ENCODE peak calls at places on chromosomes 16 and 17, in four cellular contexts. G, V, E and M are unnamed samples.

GRCh38 chr17:56034120-56034757 is 119.0 kb upstream of the ANKFN1 start:
- DNase-seq in G (no peak), V (no peak), E (no peak), M (no peak)

GRCh38 chr16:79269211-79269863 is 331.2 kb downstream of the MAF start:
- DNase-seq in G (no peak), V (no peak), E (no peak), M (peak)

GRCh38 chr16:57277586-57277985 is 6.9 kb downstream of the PLLP start:
- DNase-seq in G (no peak), V (peak), E (no peak), M (no peak)

GRCh38 chr17:36183001-36183810 is 6.8 kb upstream of the TBC1D3B start:
- DNase-seq in G (peak), V (peak), E (peak), M (no peak)

GRCh38 chr17:43880420-43880991 is 26.8 kb downstream of the MPP2 start:
- DNase-seq in G (peak), V (peak), E (peak), M (no peak)

GRCh38 chr17:16456770-16457316 is 35.1 kb downstream of the LRRC75A start:
- DNase-seq in G (peak), V (no peak), E (no peak), M (no peak)

GRCh38 chr17:8022358-8023038 is 16.4 kb upstream of the ALOX15B start:
- DNase-seq in G (no peak), V (no peak), E (no peak), M (no peak)

GRCh38 chr16:72300892-72301291 is 128.9 kb upstream of the PMFBP1 start:
- DNase-seq in G (peak), V (no peak), E (no peak), M (no peak)

GRCh38 chr16:5582529-5582928 is 484.9 kb upstream of the EEF2KMT start:
- DNase-seq in G (no peak), V (no peak), E (no peak), M (no peak)

GRCh38 chr17:59706900-59707181 is 389 bp downstream of the PTRH2 start:
- DNase-seq in G (no peak), V (no peak), E (no peak), M (no peak)

GRCh38 chr16:21626659-21627277 is 25.6 kb downstream of the IGSF6 start:
- DNase-seq in G (peak), V (no peak), E (peak), M (no peak)

GRCh38 chr17:44559288-44560249 is 2.3 kb downstream of the FZD2 start:
- DNase-seq in G (no peak), V (no peak), E (no peak), M (no peak)

GRCh38 chr16:3509470-3509928 is 8.7 kb downstream of the CLUAP1 start:
- DNase-seq in G (no peak), V (no peak), E (no peak), M (peak)

GRCh38 chr17:80414508-80414802 is 512 bp upstream of the ENDOV start:
- DNase-seq in G (no peak), V (peak), E (peak), M (no peak)

GRCh38 chr17:18258356-18259038 is at the start of gene FLII:
- DNase-seq in G (peak), V (peak), E (peak), M (no peak)

GRCh38 chr16:28935333-28935732 is 3.6 kb downstream of the CD19 start:
- DNase-seq in G (no peak), V (no peak), E (no peak), M (no peak)

GRCh38 chr17:74853669-74854068 is 6.0 kb downstream of the GRIN2C start:
- DNase-seq in G (no peak), V (no peak), E (no peak), M (no peak)

GRCh38 chr16:72972878-72973571 is 74.9 kb downstream of the ZFHX3 start:
- DNase-seq in G (no peak), V (no peak), E (no peak), M (no peak)

GRCh38 chr16:88901718-88902337 is 35.4 kb upstream of the PABPN1L start:
- DNase-seq in G (no peak), V (no peak), E (no peak), M (no peak)

GRCh38 chr16:66344533-66345145 is 21.9 kb upstream of the CDH5 start:
- DNase-seq in G (no peak), V (peak), E (peak), M (no peak)

GRCh38 chr17:81961087-81961514 is at the start of gene NOTUM:
- DNase-seq in G (peak), V (peak), E (peak), M (no peak)

GRCh38 chr17:47934856-47935255 is 6.5 kb upstream of the PNPO start:
- DNase-seq in G (no peak), V (no peak), E (no peak), M (no peak)

GRCh38 chr16:53549970-53550406 is 47.0 kb upstream of the AKTIP start:
- DNase-seq in G (peak), V (peak), E (peak), M (peak)

GRCh38 chr17:77750427-77751043 is 208.0 kb upstream of the TNRC6C start:
- DNase-seq in G (no peak), V (no peak), E (no peak), M (no peak)

GRCh38 chr16:89167425-89167941 is 4.1 kb upstream of the CDH15 start:
- DNase-seq in G (peak), V (peak), E (peak), M (peak)

GRCh38 chr16:78140818-78141466 is 41.5 kb downstream of the WWOX start:
- DNase-seq in G (no peak), V (no peak), E (peak), M (no peak)

GRCh38 chr16:3115011-3115410 is 2.6 kb downstream of the ZNF205 start:
- DNase-seq in G (no peak), V (no peak), E (no peak), M (no peak)

GRCh38 chr17:45016237-45016636 is 35.2 kb downstream of the DCAKD start:
- DNase-seq in G (no peak), V (no peak), E (no peak), M (no peak)

GRCh38 chr16:84360170-84360569 is 8.2 kb upstream of the ATP2C2 start:
- DNase-seq in G (no peak), V (no peak), E (no peak), M (no peak)

GRCh38 chr17:8204761-8205555 is 5.4 kb downstream of the AURKB start:
- DNase-seq in G (no peak), V (no peak), E (no peak), M (no peak)

GRCh38 chr16:86868746-86869145 is 290.4 kb downstream of the FOXL1 start:
- DNase-seq in G (no peak), V (no peak), E (no peak), M (no peak)

GRCh38 chr17:40290629-40291296 is 3.1 kb downstream of the CDC6 start:
- DNase-seq in G (peak), V (no peak), E (peak), M (no peak)

GRCh38 chr16:49795513-49795912 is 60.4 kb downstream of the ZNF423 start:
- DNase-seq in G (no peak), V (no peak), E (no peak), M (no peak)

DNA sequence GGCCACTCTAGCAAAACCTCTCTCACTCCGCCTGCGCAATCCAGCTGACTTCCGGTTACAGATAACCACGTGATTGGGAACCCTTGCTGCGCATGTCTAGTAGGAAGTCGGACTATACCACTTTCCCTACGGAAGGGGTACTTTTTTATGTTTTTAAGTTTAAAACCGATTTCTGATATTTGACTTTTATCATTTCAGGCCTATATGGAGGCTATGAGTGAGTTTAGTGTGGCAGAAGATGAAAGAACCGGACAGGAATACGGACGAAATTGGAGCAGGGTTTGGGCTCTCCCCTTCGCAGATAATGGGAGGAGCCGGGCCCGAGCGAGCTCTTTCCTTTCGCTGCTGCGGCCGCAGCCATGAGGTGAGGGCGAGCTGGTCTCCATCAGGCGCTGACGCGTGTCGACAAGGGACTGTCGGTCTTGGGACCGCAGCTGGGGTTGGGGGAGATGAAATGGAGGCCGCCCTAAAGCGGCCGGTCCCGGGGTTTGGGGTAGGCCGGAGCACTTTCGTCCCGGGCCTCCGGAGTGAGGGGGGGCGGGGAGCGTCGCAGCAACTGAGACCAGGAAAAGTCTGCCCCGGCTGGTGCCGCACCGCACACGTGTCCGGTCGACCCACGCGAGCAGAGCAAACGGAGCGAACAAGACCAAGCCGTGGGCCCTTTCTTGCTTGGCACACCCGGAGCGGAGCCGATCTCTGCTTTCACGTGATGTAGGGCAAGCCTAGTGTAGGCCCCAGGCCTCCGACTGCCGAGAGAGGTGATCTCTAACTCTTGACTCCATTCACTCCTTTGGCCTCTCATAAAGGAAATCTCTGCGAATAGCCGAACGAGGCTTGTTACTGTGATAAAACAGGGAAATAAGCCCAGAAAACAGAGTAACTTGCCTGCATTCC is at the start of gene RPL19:
- DNase-seq in G (peak), V (peak), E (peak), M (peak)
- TF ChIP-seq NFIC in G (no peak), V (peak), E (peak), M (peak)

DNA sequence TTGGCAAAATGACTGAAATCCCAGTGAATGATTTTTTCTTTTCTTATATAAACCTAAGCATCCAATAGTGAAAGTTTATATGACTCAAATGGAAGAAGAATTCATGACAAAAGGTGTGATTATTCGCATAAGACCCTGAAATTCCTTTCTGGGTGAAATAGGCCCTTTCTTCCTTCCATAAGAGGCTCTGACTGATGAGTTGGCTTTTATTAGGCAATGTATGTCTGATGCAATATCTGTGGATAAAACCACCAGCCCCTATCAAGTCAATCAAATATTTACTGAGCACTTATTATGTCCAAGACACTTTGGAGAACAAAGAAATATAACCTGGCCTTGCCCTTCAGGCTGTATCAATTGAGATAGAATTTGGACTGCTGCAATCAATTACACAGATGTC is 316.6 kb downstream of the CDH13 start:
- DNase-seq in G (no peak), V (no peak), E (no peak), M (no peak)
- TF ChIP-seq TAF1 in G (no peak), V (no peak), E (no peak), M (no peak)

GRCh38 chr17:6574689-6575595 is 18.6 kb upstream of the PITPNM3 start:
- DNase-seq in G (no peak), V (peak), E (no peak), M (peak)
- TF ChIP-seq NFIC in G (no peak), V (peak), E (no peak), M (no peak)

DNA sequence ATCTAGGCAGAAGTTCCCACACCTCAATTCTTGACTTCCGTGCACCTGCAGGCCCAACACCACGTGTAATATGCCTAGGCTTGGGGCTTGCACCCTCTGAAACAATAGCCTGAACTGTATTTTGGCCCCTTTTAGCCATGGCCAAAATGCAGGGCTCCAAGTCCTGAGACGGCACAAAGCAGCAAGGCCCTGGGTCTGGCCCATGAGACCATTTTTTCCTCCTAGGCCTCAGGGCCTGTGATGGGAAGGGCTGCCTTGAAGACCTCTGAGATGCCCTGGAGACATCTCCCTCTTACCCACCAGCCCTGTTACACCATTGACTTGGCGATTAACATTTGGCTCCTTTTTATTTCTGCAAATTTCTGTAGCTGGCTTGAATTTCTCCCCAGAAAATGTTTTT is 238.6 kb downstream of the CDH13 start:
- DNase-seq in G (no peak), V (no peak), E (no peak), M (no peak)
- TF ChIP-seq TAF1 in G (no peak), V (no peak), E (no peak), M (no peak)

GRCh38 chr17:64540118-64540776 is 33.5 kb downstream of the CEP95 start:
- DNase-seq in G (no peak), V (no peak), E (peak), M (no peak)
- TF ChIP-seq NFIC in G (no peak), V (no peak), E (no peak), M (no peak)

GRCh38 chr17:21201302-21201602 is 12.7 kb downstream of the TMEM11 start:
- DNase-seq in G (peak), V (no peak), E (no peak), M (no peak)

GRCh38 chr17:21199856-21200255 is 14.1 kb downstream of the TMEM11 start:
- DNase-seq in G (no peak), V (no peak), E (no peak), M (no peak)

GRCh38 chr17:21198411-21198810 is 15.6 kb downstream of the TMEM11 start:
- DNase-seq in G (no peak), V (no peak), E (no peak), M (no peak)

GRCh38 chr17:21200590-21201301 is 13.2 kb downstream of the TMEM11 start:
- DNase-seq in G (no peak), V (no peak), E (no peak), M (no peak)

DNA sequence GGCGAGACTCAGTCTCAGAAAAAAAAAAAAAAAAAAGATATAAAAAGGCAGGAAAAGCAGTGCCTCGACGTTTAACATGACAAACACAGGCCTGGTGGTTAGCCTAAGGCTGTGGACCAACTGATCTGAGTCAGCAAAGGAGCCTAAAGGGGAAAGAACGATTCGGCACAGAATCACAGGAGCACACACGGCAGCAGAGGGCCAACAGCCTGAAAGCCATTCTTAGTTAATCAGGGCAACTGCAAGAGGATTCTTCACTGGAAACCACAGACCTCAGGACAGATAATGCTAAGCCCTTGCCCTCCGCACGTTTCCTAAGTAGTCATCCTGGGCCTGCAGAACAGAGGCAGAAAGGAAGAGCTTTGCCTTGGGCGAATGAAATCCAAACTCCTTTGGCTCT is 14.7 kb downstream of the TMEM11 start:
- DNase-seq in G (no peak), V (no peak), E (no peak), M (no peak)
- TF ChIP-seq TAF1 in G (no peak), V (no peak), E (no peak), M (no peak)